ENCODE peak calls at places on chromosome 12, in four cellular contexts. F is T-helper 1 cell, C is astrocyte of the spinal cord, G is cerebellar cortex. T is an unnamed sample.

GRCh38 chr12:15800278-15800677 is 11.1 kb upstream of the EPS8 start:
- DNase-seq in G (no peak), F (no peak), C (no peak), T (no peak)

GRCh38 chr12:81147286-81147919 is 69.5 kb downstream of the ACSS3 start:
- DNase-seq in C (no peak), G (no peak), F (no peak), T (no peak)

GRCh38 chr12:12333407-12333831 is 16.6 kb downstream of the MANSC1 start:
- DNase-seq in F (no peak), G (no peak), C (peak; percentile 77), T (no peak)

GRCh38 chr12:125873031-125873430 is 807.8 kb downstream of the AACS start:
- DNase-seq in G (no peak), F (no peak), C (peak; percentile 30), T (no peak)

GRCh38 chr12:69007858-69008314 is 74.9 kb upstream of the CPM start:
- DNase-seq in C (peak; percentile 10), F (no peak), G (no peak), T (no peak)

GRCh38 chr12:64528616-64529015 is 76.7 kb downstream of the TBK1 start:
- DNase-seq in C (no peak), F (no peak), G (no peak), T (no peak)

GRCh38 chr12:30839643-30840190 is 85.0 kb upstream of the CAPRIN2 start:
- DNase-seq in F (no peak), C (no peak), G (no peak), T (no peak)

GRCh38 chr12:78562358-78563205 is 302.0 kb upstream of the SYT1 start:
- DNase-seq in G (peak; percentile 78), C (peak; percentile 17), F (no peak), T (no peak)

GRCh38 chr12:78343657-78344056 is 513.0 kb downstream of the NAV3 start:
- DNase-seq in G (no peak), C (no peak), F (no peak), T (no peak)

GRCh38 chr12:118189761-118190181 is 53.8 kb downstream of the PEBP1 start:
- DNase-seq in G (peak; percentile 76), C (peak; percentile 66), F (no peak), T (no peak)

GRCh38 chr12:12147111-12147510 is 76.4 kb downstream of the BCL2L14 start:
- DNase-seq in F (no peak), G (no peak), C (no peak), T (no peak)

GRCh38 chr12:57459750-57460400 is at the start of gene GLI1:
- DNase-seq in G (no peak), C (no peak), F (no peak), T (no peak)

GRCh38 chr12:108696111-108696995 is 35.0 kb downstream of the CORO1C start:
- DNase-seq in C (peak; percentile 99), F (no peak), G (no peak), T (no peak)

GRCh38 chr12:111034148-111034910 is 114.0 kb upstream of the MYL2 start:
- DNase-seq in C (no peak), G (no peak), F (no peak), T (no peak)

GRCh38 chr12:46187023-46187422 is 81.8 kb downstream of the SLC38A1 start:
- DNase-seq in F (no peak), G (peak; percentile 30), C (peak; percentile 91), T (no peak)

GRCh38 chr12:80044694-80045046 is 54.7 kb upstream of the OTOGL start:
- DNase-seq in G (no peak), C (peak; percentile 88), F (no peak), T (no peak)

GRCh38 chr12:71214511-71215285 is 56.9 kb upstream of the TSPAN8 start:
- DNase-seq in C (no peak), G (no peak), F (no peak), T (no peak)

GRCh38 chr12:82896979-82897378 is 210.3 kb downstream of the TMTC2 start:
- DNase-seq in F (no peak), G (peak; percentile 19), C (peak; percentile 47), T (no peak)

GRCh38 chr12:56392331-56392730 is 29.7 kb upstream of the APOF start:
- DNase-seq in F (no peak), G (no peak), C (no peak), T (no peak)

GRCh38 chr12:112858776-112859175 is 48.0 kb upstream of the OAS1 start:
- DNase-seq in F (no peak), G (no peak), C (no peak), T (no peak)

GRCh38 chr12:31629756-31630732 is 29.4 kb upstream of the ETFBKMT start:
- DNase-seq in F (no peak), G (peak; percentile 69), C (peak; percentile 72), T (no peak)

GRCh38 chr12:93163260-93164036 is 214.3 kb upstream of the NUDT4 start:
- DNase-seq in G (no peak), C (no peak), F (no peak), T (no peak)

GRCh38 chr12:114866331-114866730 is 182.4 kb upstream of the TBX3 start:
- DNase-seq in C (no peak), G (no peak), F (no peak), T (no peak)

GRCh38 chr12:31506907-31507306 is 84.0 kb downstream of the DENND5B start:
- DNase-seq in G (no peak), C (peak; percentile 55), F (no peak), T (no peak)

GRCh38 chr12:105025890-105026289 is 39.8 kb downstream of the NOPCHAP1 start:
- DNase-seq in C (peak; percentile 82), G (peak; percentile 62), F (no peak), T (no peak)

T was measured in GM18507.